ENCODE peak calls at places on chromosomes 13 and 19, in ten cellular contexts. K is ovary, V is tibial nerve, M is stomach, H is GM12878, X is A549, B is transverse colon, F is sigmoid colon, W is suprapubic skin, J is H1. N is an unnamed sample.
A peak's percentile ranks its signal among the peaks of the same experiment; 100 is the strongest.

GRCh38 chr19:1566392-1567115 is 1.6 kb downstream of the MEX3D start:
- DNase-seq in K (peak; percentile 85), V (peak; percentile 51), M (peak; percentile 71), H (no peak), X (peak; percentile 69), B (peak; percentile 59), F (peak; percentile 88), W (no peak), J (peak; percentile 39), N (peak; percentile 77)

GRCh38 chr19:52297601-52298358 is 811 bp downstream of the ZNF480 start:
- DNase-seq in K (peak; percentile 23), V (no peak), M (no peak), H (no peak), X (no peak), B (no peak), F (no peak), W (no peak), J (no peak), N (no peak)

GRCh38 chr13:96089749-96090239 is at the start of gene HS6ST3:
- DNase-seq in K (peak; percentile 12), V (no peak), M (peak; percentile 73), H (no peak), X (peak; percentile 16), B (no peak), F (no peak), W (no peak), J (peak; percentile 38), N (no peak)

GRCh38 chr19:38425810-38426466 is at the start of gene RASGRP4:
- DNase-seq in K (no peak), V (no peak), M (no peak), H (no peak), X (no peak), B (peak; percentile 26), F (no peak), W (no peak), J (no peak), N (no peak)

GRCh38 chr19:18202759-18203407 is 959 bp downstream of the RAB3A start:
- DNase-seq in K (peak; percentile 81), V (no peak), M (no peak), H (no peak), X (no peak), B (peak; percentile 35), F (peak; percentile 76), W (no peak), J (no peak), N (peak; percentile 88)

GRCh38 chr19:43624933-43625332 is 5.5 kb upstream of the ZNF428 start:
- DNase-seq in K (no peak), V (no peak), M (peak; percentile 70), H (no peak), X (peak; percentile 49), B (peak; percentile 82), F (no peak), W (no peak), J (no peak), N (peak; percentile 76)

GRCh38 chr13:89315287-89315686 is 1644.1 kb downstream of the SLITRK5 start:
- DNase-seq in K (no peak), V (no peak), M (no peak), H (no peak), X (no peak), B (no peak), F (no peak), W (no peak), J (no peak), N (no peak)

GRCh38 chr19:13094771-13095392 is 7.8 kb downstream of the LYL1 start:
- DNase-seq in K (peak; percentile 36), V (no peak), M (no peak), H (no peak), X (no peak), B (no peak), F (no peak), W (no peak), J (no peak), N (no peak)

GRCh38 chr19:56273563-56274117 is 1.1 kb downstream of the EDDM13 start:
- DNase-seq in K (no peak), V (no peak), M (no peak), H (no peak), X (no peak), B (no peak), F (no peak), W (no peak), J (no peak), N (no peak)

GRCh38 chr19:50482271-50482855 is 5.7 kb upstream of the GARIN5A start:
- DNase-seq in K (no peak), V (no peak), M (no peak), H (no peak), X (no peak), B (no peak), F (no peak), W (no peak), J (no peak), N (no peak)

GRCh38 chr19:45037393-45038169 is 1.3 kb upstream of the CLASRP start:
- DNase-seq in K (peak; percentile 45), V (no peak), M (no peak), H (no peak), X (no peak), B (no peak), F (no peak), W (no peak), J (no peak), N (no peak)
- TF ChIP-seq EP300 in K (no peak), V (no peak), M (no peak), H (no peak), X (no peak), B (no peak), F (no peak), W (no peak), J (no peak), N (no peak)

GRCh38 chr19:46620716-46621115 is 4.2 kb downstream of the PTGIR start:
- DNase-seq in K (no peak), V (no peak), M (no peak), H (no peak), X (no peak), B (no peak), F (no peak), W (no peak), J (no peak), N (no peak)

GRCh38 chr19:46623915-46624502 is 880 bp downstream of the PTGIR start:
- DNase-seq in K (no peak), V (no peak), M (no peak), H (no peak), X (no peak), B (no peak), F (no peak), W (no peak), J (no peak), N (no peak)

GRCh38 chr19:46620267-46620666 is 4.6 kb downstream of the PTGIR start:
- DNase-seq in K (no peak), V (no peak), M (no peak), H (no peak), X (no peak), B (no peak), F (no peak), W (no peak), J (no peak), N (no peak)

GRCh38 chr19:46622118-46622446 is 2.8 kb downstream of the PTGIR start:
- DNase-seq in K (no peak), V (no peak), M (no peak), H (no peak), X (no peak), B (no peak), F (no peak), W (no peak), J (no peak), N (no peak)

DNA sequence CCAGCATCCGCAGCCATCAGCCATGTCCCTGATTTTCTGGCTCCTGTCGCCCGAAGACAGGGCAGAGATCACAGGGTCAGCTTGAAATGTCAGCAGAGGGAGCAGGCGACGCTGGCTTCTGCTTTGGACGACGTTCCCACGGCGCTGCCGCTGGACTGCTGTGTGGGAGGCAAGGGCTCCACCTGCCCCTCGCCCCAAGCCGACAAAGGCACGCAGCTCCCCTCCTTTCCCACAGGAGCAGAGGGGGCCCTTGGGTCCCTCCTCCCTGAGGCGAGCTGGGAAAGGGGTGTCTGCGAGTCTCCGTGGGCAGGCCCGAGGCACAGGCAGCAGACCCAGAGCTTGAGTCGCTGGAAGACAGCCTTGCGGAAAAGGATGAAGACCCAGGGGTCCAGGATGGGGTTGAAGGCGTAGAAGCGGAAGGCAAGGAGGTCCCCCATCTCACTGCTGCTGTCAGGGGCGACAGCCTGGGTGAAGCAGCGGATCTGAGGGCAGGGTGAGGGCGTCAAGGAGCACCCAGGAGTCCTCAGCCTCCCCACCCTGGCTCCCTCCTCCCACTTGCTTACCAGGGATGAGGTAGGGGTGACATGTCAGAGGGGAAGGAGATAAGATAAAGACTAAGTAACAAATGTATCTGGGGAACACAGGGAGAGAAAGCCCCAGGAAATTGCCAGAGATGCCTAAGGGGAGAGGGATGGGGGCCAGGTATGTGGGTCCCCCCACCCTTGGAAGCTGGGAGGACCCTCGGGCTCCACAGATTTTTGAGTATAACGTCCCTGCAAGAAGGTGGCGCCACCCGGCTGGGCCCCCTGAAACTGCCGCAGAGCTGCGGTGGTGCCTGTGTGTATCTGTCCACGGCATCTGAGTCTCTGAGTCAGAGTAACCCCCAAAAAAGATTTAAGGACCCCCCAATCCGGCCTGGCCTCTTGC is 3.4 kb downstream of the PTGIR start:
- DNase-seq in K (no peak), V (no peak), M (no peak), H (no peak), X (no peak), B (no peak), F (no peak), W (no peak), J (no peak), N (no peak)
- TF ChIP-seq CTCF in K (no peak), V (no peak), M (no peak), H (peak; percentile 29), X (no peak), B (no peak), F (no peak), W (no peak), J (peak; percentile 69), N (no peak)

DNA sequence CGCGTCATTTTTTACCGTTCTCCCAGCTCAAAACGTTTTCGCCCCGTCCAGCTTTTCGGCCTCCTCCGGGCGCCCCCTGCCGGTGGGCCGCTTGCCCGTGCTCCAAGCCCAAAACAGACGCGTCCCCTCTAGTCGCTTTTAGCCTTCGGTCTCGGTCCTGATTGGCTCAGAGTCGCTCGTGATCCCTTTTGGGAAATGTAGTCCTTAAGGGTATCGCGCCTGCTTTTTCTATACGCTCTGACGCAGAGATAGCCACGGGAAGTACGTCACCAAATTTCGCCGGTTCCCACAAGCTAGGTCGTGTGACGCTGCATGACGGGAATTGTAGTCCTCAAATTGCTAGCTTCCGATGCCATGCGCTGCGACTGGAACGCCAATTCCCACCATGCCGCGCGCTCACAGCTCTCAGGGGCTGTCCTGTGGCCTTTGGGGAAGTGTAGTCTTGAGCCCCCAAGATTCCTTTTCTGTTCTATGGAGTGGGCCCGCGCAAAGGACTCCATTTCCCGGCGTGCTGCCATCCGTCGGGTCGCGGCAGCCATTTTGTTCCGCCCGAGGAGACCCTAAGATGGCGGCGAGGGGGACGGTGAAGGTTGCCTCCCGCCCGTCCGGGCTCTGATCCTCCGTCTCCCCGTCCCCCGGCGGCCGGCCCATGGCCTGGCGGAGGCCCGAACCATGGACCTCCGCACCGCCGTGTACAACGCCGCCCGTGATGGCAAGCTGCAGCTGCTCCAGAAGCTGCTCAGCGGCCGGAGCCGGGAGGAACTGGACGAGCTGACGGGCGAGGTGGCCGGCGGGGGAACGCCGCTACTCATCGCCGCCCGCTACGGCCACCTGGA is at the start of gene FEM1A:
- DNase-seq in K (peak; percentile 99), V (peak; percentile 98), M (peak; percentile 99), H (peak; percentile 100), X (peak; percentile 100), B (peak; percentile 100), F (peak; percentile 100), W (peak; percentile 99), J (peak; percentile 99), N (peak; percentile 100)
- TF ChIP-seq POLR2A in K (peak; percentile 73), V (peak; percentile 66), M (no peak), H (peak; percentile 89), X (peak; percentile 64), B (peak; percentile 73), F (peak; percentile 67), W (peak; percentile 70), J (peak; percentile 73), N (no peak)

GRCh38 chr13:113415825-113416224 is 37.5 kb downstream of the ADPRHL1 start:
- DNase-seq in K (no peak), V (no peak), M (no peak), H (no peak), X (no peak), B (no peak), F (no peak), W (no peak), J (no peak), N (peak; percentile 44)
- TF ChIP-seq EP300 in K (no peak), V (no peak), M (no peak), H (no peak), X (no peak), B (no peak), F (no peak), W (no peak), J (no peak), N (no peak)